ENCODE peak calls at places on chromosomes 1 and 21, in four cellular contexts. One of them, this sample, is unnamed.

GRCh38 chr1:232166942-232167341 is 463.0 kb downstream of the SIPA1L2 start:
- DNase-seq in GM12878: no peak
- DNase-seq in endothelial cell of umbilical vein: no peak
- DNase-seq in K562: no peak
- DNase-seq in this sample: no peak

GRCh38 chr1:160080381-160081100 is 797 bp upstream of the KCNJ9 start:
- DNase-seq in K562: no peak
- DNase-seq in GM12878: no peak
- DNase-seq in endothelial cell of umbilical vein: no peak
- DNase-seq in this sample: no peak

GRCh38 chr21:38351961-38352521 is 95.2 kb downstream of the KCNJ15 start:
- DNase-seq in endothelial cell of umbilical vein: peak
- DNase-seq in K562: no peak
- DNase-seq in GM12878: no peak
- DNase-seq in this sample: peak

GRCh38 chr1:206012086-206012859 is 9.1 kb upstream of the RAB7B start:
- DNase-seq in K562: peak
- DNase-seq in GM12878: peak
- DNase-seq in endothelial cell of umbilical vein: no peak
- DNase-seq in this sample: no peak

GRCh38 chr1:161196521-161197451 is 2.1 kb downstream of the ADAMTS4 start:
- DNase-seq in GM12878: no peak
- DNase-seq in endothelial cell of umbilical vein: peak
- DNase-seq in K562: no peak
- DNase-seq in this sample: peak

GRCh38 chr1:40847023-40847740 is 15.0 kb downstream of the CITED4 start:
- DNase-seq in endothelial cell of umbilical vein: peak
- DNase-seq in K562: no peak
- DNase-seq in GM12878: no peak
- DNase-seq in this sample: peak

GRCh38 chr1:178232949-178233348 is 139.0 kb downstream of the RASAL2 start:
- DNase-seq in endothelial cell of umbilical vein: no peak
- DNase-seq in GM12878: no peak
- DNase-seq in K562: no peak
- DNase-seq in this sample: peak

GRCh38 chr1:156705918-156706646 is 699 bp upstream of the CRABP2 start:
- DNase-seq in K562: peak
- DNase-seq in endothelial cell of umbilical vein: peak
- DNase-seq in GM12878: no peak
- DNase-seq in this sample: peak

GRCh38 chr1:9606458-9606857 is 17.7 kb downstream of the TMEM201 start:
- DNase-seq in K562: no peak
- DNase-seq in GM12878: no peak
- DNase-seq in endothelial cell of umbilical vein: no peak
- DNase-seq in this sample: no peak

GRCh38 chr1:227762231-227762911 is 27.1 kb downstream of the SNAP47 start:
- DNase-seq in K562: peak
- DNase-seq in GM12878: no peak
- DNase-seq in endothelial cell of umbilical vein: peak
- DNase-seq in this sample: peak

GRCh38 chr1:20732071-20732587 is 374 bp downstream of the SH2D5 start:
- DNase-seq in K562: no peak
- DNase-seq in GM12878: no peak
- DNase-seq in endothelial cell of umbilical vein: peak
- DNase-seq in this sample: peak

GRCh38 chr1:163076446-163076845 is 7.3 kb downstream of the RGS4 start:
- DNase-seq in endothelial cell of umbilical vein: no peak
- DNase-seq in K562: no peak
- DNase-seq in GM12878: no peak
- DNase-seq in this sample: peak

GRCh38 chr21:32412162-32412997 is at the start of gene EVA1C:
- DNase-seq in K562: no peak
- DNase-seq in GM12878: no peak
- DNase-seq in endothelial cell of umbilical vein: peak
- DNase-seq in this sample: peak

GRCh38 chr1:235050911-235051360 is 77.7 kb downstream of the TOMM20 start:
- DNase-seq in K562: peak
- DNase-seq in endothelial cell of umbilical vein: peak
- DNase-seq in GM12878: no peak
- DNase-seq in this sample: peak

GRCh38 chr1:156773607-156774006 is 6.3 kb downstream of the PRCC start:
- DNase-seq in GM12878: no peak
- DNase-seq in K562: no peak
- DNase-seq in endothelial cell of umbilical vein: no peak
- DNase-seq in this sample: no peak

GRCh38 chr1:33466159-33466558 is 6.3 kb upstream of the ZSCAN20 start:
- DNase-seq in K562: no peak
- DNase-seq in GM12878: no peak
- DNase-seq in endothelial cell of umbilical vein: no peak
- DNase-seq in this sample: no peak

GRCh38 chr1:25245809-25246599 is 1.2 kb downstream of the RSRP1 start:
- DNase-seq in K562: peak
- DNase-seq in endothelial cell of umbilical vein: peak
- DNase-seq in GM12878: no peak
- DNase-seq in this sample: peak

GRCh38 chr1:186730951-186731350 is 50.7 kb upstream of the PTGS2 start:
- DNase-seq in GM12878: no peak
- DNase-seq in K562: no peak
- DNase-seq in endothelial cell of umbilical vein: no peak
- DNase-seq in this sample: no peak

GRCh38 chr1:149917590-149918144 is at the start of gene SV2A:
- DNase-seq in K562: no peak
- DNase-seq in endothelial cell of umbilical vein: no peak
- DNase-seq in GM12878: no peak
- DNase-seq in this sample: peak

GRCh38 chr21:43854773-43855633 is 10.0 kb upstream of the AGPAT3 start:
- DNase-seq in GM12878: peak
- DNase-seq in endothelial cell of umbilical vein: no peak
- DNase-seq in K562: peak
- DNase-seq in this sample: no peak

GRCh38 chr1:53043271-53043670 is 18.7 kb upstream of the PODN start:
- DNase-seq in GM12878: no peak
- DNase-seq in endothelial cell of umbilical vein: no peak
- DNase-seq in K562: no peak
- DNase-seq in this sample: peak

GRCh38 chr1:154467768-154468102 is 34.3 kb upstream of the TDRD10 start:
- DNase-seq in K562: no peak
- DNase-seq in endothelial cell of umbilical vein: no peak
- DNase-seq in GM12878: no peak
- DNase-seq in this sample: no peak

GRCh38 chr1:67479146-67479891 is 49.1 kb upstream of the SERBP1 start:
- DNase-seq in K562: peak
- DNase-seq in GM12878: no peak
- DNase-seq in endothelial cell of umbilical vein: peak
- DNase-seq in this sample: no peak

GRCh38 chr1:240652554-240652953 is 40.6 kb upstream of the GREM2 start:
- DNase-seq in K562: no peak
- DNase-seq in endothelial cell of umbilical vein: no peak
- DNase-seq in GM12878: no peak
- DNase-seq in this sample: no peak

GRCh38 chr21:32257952-32258785 is 20.7 kb downstream of the MIS18A start:
- DNase-seq in endothelial cell of umbilical vein: peak
- DNase-seq in K562: peak
- DNase-seq in GM12878: no peak
- DNase-seq in this sample: peak

GRCh38 chr1:170578356-170578755 is 46.4 kb downstream of the GORAB start:
- DNase-seq in K562: no peak
- DNase-seq in endothelial cell of umbilical vein: no peak
- DNase-seq in GM12878: no peak
- DNase-seq in this sample: peak

GRCh38 chr1:187928288-187928687 is 1099.5 kb downstream of the PLA2G4A start:
- DNase-seq in K562: peak
- DNase-seq in endothelial cell of umbilical vein: peak
- DNase-seq in GM12878: no peak
- DNase-seq in this sample: peak

GRCh38 chr1:7538033-7538432 is 233.1 kb upstream of the VAMP3 start:
- DNase-seq in GM12878: no peak
- DNase-seq in endothelial cell of umbilical vein: peak
- DNase-seq in K562: peak
- DNase-seq in this sample: peak

GRCh38 chr1:7541629-7542028 is 229.5 kb upstream of the VAMP3 start:
- DNase-seq in endothelial cell of umbilical vein: no peak
- DNase-seq in GM12878: no peak
- DNase-seq in K562: peak
- DNase-seq in this sample: peak

GRCh38 chr1:7540816-7541215 is 230.3 kb upstream of the VAMP3 start:
- DNase-seq in endothelial cell of umbilical vein: no peak
- DNase-seq in GM12878: no peak
- DNase-seq in K562: no peak
- DNase-seq in this sample: no peak

GRCh38 chr1:7538849-7539771 is 232.0 kb upstream of the VAMP3 start:
- DNase-seq in K562: no peak
- DNase-seq in endothelial cell of umbilical vein: no peak
- DNase-seq in GM12878: no peak
- DNase-seq in this sample: no peak

GRCh38 chr1:7539772-7540175 is 231.3 kb upstream of the VAMP3 start:
- DNase-seq in GM12878: no peak
- DNase-seq in endothelial cell of umbilical vein: peak
- DNase-seq in K562: peak
- DNase-seq in this sample: peak
- TF ChIP-seq FOS in GM12878: no peak
- TF ChIP-seq FOS in endothelial cell of umbilical vein: no peak
- TF ChIP-seq FOS in K562: no peak
- TF ChIP-seq FOS in this sample: no peak

GRCh38 chr1:32014937-32015363 is 1.3 kb downstream of the KHDRBS1 start:
- DNase-seq in K562: no peak
- DNase-seq in GM12878: no peak
- DNase-seq in endothelial cell of umbilical vein: peak
- DNase-seq in this sample: no peak
- TF ChIP-seq FOS in K562: no peak
- TF ChIP-seq FOS in GM12878: no peak
- TF ChIP-seq FOS in endothelial cell of umbilical vein: no peak
- TF ChIP-seq FOS in this sample: no peak

GRCh38 chr1:18652791-18653190 is 22.1 kb downstream of the PAX7 start:
- DNase-seq in K562: no peak
- DNase-seq in endothelial cell of umbilical vein: no peak
- DNase-seq in GM12878: no peak
- DNase-seq in this sample: no peak

GRCh38 chr1:18653375-18653774 is 22.7 kb downstream of the PAX7 start:
- DNase-seq in K562: no peak
- DNase-seq in endothelial cell of umbilical vein: no peak
- DNase-seq in GM12878: no peak
- DNase-seq in this sample: no peak

GRCh38 chr1:18649713-18650370 is 19.2 kb downstream of the PAX7 start:
- DNase-seq in K562: no peak
- DNase-seq in endothelial cell of umbilical vein: no peak
- DNase-seq in GM12878: no peak
- DNase-seq in this sample: no peak

GRCh38 chr1:18653922-18654321 is 23.3 kb downstream of the PAX7 start:
- DNase-seq in K562: no peak
- DNase-seq in GM12878: no peak
- DNase-seq in endothelial cell of umbilical vein: no peak
- DNase-seq in this sample: no peak

DNA sequence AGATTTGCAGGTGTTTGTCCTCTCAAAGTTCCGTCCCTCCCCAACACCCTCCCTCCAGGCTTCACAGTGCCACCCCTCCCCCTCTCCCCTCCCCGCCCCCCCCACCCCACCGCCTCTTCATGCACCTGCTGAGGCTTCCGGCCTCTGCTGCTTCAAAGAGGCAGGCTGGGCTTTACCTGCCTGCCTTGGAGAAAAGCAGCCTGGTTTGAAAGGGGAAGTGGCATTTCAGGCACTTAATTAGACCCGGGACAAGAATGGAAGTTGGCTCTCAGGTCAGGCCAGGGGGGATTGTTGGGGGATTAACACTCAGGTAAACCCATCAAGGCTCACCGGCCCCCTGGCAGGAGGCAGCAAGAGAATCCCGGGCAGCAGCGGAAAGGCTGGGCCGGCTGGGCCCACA is 21.1 kb downstream of the PAX7 start:
- DNase-seq in endothelial cell of umbilical vein: no peak
- DNase-seq in GM12878: no peak
- DNase-seq in K562: no peak
- DNase-seq in this sample: no peak
- TF ChIP-seq FOS in endothelial cell of umbilical vein: no peak
- TF ChIP-seq FOS in GM12878: no peak
- TF ChIP-seq FOS in K562: no peak
- TF ChIP-seq FOS in this sample: no peak

GRCh38 chr1:7478797-7479499 is 292.1 kb upstream of the VAMP3 start:
- DNase-seq in endothelial cell of umbilical vein: no peak
- DNase-seq in GM12878: no peak
- DNase-seq in K562: no peak
- DNase-seq in this sample: peak
- TF ChIP-seq FOS in endothelial cell of umbilical vein: no peak
- TF ChIP-seq FOS in GM12878: no peak
- TF ChIP-seq FOS in K562: no peak
- TF ChIP-seq FOS in this sample: peak

GRCh38 chr1:219883400-219884332 is 44.7 kb downstream of the SLC30A10 start:
- DNase-seq in GM12878: no peak
- DNase-seq in endothelial cell of umbilical vein: no peak
- DNase-seq in K562: peak
- DNase-seq in this sample: no peak
- TF ChIP-seq FOS in GM12878: no peak
- TF ChIP-seq FOS in endothelial cell of umbilical vein: no peak
- TF ChIP-seq FOS in K562: no peak
- TF ChIP-seq FOS in this sample: no peak